ENCODE peak calls at places on chromosomes 3 and 15, in four cellular contexts. M, C, U and H are unnamed samples.

GRCh38 chr3:153163349-153164008 is 1.5 kb downstream of the RAP2B start:
- DNase-seq in M (no peak), C (peak), U (no peak), H (no peak)

GRCh38 chr3:49667701-49668413 is 6.3 kb upstream of the APEH start:
- DNase-seq in M (no peak), C (no peak), U (no peak), H (no peak)

GRCh38 chr15:38860682-38861081 is 296.1 kb upstream of the RASGRP1 start:
- DNase-seq in M (no peak), C (peak), U (no peak), H (no peak)

GRCh38 chr15:39376371-39376909 is 204.4 kb upstream of the THBS1 start:
- DNase-seq in M (no peak), C (peak), U (no peak), H (no peak)

GRCh38 chr15:74387988-74388955 is 20.8 kb upstream of the CYP11A1 start:
- DNase-seq in M (no peak), C (no peak), U (no peak), H (no peak)

GRCh38 chr15:28873585-28874139 is 12.1 kb upstream of the APBA2 start:
- DNase-seq in M (no peak), C (no peak), U (no peak), H (no peak)

GRCh38 chr3:64341355-64341754 is 116.1 kb upstream of the PRICKLE2 start:
- DNase-seq in M (no peak), C (no peak), U (no peak), H (no peak)

GRCh38 chr3:157498374-157498773 is 4.8 kb downstream of the VEPH1 start:
- DNase-seq in M (no peak), C (no peak), U (no peak), H (no peak)

GRCh38 chr3:66693461-66693912 is 192.7 kb upstream of the LRIG1 start:
- DNase-seq in M (no peak), C (peak), U (peak), H (no peak)

GRCh38 chr15:101206173-101206572 is 45.7 kb downstream of the CHSY1 start:
- DNase-seq in M (no peak), C (peak), U (no peak), H (no peak)

GRCh38 chr3:28334552-28334951 is 14.0 kb upstream of the ZCWPW2 start:
- DNase-seq in M (no peak), C (peak), U (no peak), H (no peak)

GRCh38 chr3:196096382-196096953 is 14.6 kb upstream of the TFRC start:
- DNase-seq in M (peak), C (no peak), U (peak), H (no peak)

GRCh38 chr3:7309707-7310106 is 448.8 kb downstream of the GRM7 start:
- DNase-seq in M (peak), C (peak), U (peak), H (no peak)

GRCh38 chr15:48559270-48559669 is 86.2 kb downstream of the FBN1 start:
- DNase-seq in M (peak), C (peak), U (peak), H (peak)

GRCh38 chr3:148794357-148794756 is 33.3 kb upstream of the CPB1 start:
- DNase-seq in M (no peak), C (no peak), U (no peak), H (no peak)

GRCh38 chr3:13666227-13666619 is 117.3 kb downstream of the FBLN2 start:
- DNase-seq in M (no peak), C (no peak), U (no peak), H (no peak)

GRCh38 chr3:126418661-126419131 is 24.0 kb downstream of the CFAP100 start:
- DNase-seq in M (peak), C (no peak), U (no peak), H (no peak)

GRCh38 chr3:194482196-194482593 is 4.6 kb downstream of the ATP13A3 start:
- DNase-seq in M (no peak), C (no peak), U (no peak), H (no peak)

GRCh38 chr3:100030346-100030745 is 84.0 kb downstream of the FILIP1L start:
- DNase-seq in M (no peak), C (no peak), U (no peak), H (no peak)

GRCh38 chr15:90957791-90958190 is 3.1 kb downstream of the RCCD1 start:
- DNase-seq in M (no peak), C (no peak), U (no peak), H (no peak)
- H3K4me3 ChIP-seq in M (no peak), C (no peak), U (peak), H (peak)

DNA sequence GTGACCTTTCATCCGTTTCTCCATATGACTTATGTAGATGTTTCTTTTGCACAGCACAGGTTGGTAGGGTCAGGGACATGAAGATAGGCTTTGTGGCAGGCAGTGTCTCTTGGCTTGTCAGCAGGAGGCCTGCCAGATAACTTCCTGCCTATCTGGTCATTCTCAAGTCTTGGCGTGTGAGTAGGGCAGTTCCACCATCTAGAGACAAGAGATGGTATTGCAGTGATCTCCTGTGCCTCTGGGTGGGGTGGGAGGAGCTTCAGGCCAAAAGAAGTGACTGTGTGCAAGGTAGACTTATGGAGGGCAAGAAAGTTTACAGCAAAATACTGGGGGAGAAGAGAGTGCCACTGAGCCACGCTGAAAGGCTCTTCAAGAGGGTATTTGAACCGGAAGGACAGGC is 11.0 kb downstream of the TEX264 start:
- DNase-seq in M (peak), C (peak), U (peak), H (peak)
- H3K4me3 ChIP-seq in M (no peak), C (no peak), U (no peak), H (no peak)

DNA sequence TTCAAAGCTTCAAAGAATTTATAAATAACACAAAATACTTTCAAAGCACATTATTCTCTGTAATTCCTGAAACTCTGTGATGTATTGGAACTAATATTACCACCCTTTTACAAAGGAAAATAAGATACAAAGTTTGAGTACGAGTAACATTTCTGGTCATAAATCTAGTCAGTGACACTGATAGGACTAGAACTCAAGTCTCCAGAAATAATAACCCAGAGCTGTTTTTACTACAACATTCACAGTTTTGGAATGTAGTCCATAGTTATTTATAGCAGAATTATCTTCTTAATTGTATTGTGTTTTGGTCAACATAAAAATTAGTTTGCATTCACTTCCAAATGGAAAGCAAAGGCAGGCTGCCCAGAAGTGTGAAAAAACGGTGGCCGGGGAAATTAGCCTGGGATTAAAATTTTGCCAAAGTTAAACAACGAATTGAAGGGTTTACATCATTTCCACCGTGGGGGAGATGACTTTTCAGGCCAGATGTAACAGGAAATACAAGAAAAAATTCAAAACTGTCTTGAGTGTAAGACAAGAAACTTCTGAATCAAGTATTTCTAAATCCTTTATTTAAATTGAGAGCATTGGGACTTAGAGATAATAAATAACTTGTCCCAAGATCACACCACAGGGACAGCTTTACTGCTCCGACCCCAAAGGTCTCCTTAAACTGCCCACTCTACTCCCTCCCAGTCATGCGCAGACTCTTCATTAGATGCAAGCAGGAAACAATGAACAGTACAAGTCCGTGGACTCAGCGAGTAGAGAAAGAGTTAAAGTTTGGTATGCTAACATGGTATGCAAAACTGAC is 74.3 kb upstream of the VGLL4 start:
- DNase-seq in M (no peak), C (peak), U (no peak), H (no peak)
- H3K4me3 ChIP-seq in M (peak), C (peak), U (peak), H (peak)

GRCh38 chr3:197297020-197297419 is 1.4 kb downstream of the DLG1 start:
- DNase-seq in M (no peak), C (no peak), U (no peak), H (no peak)

GRCh38 chr3:197297476-197298340 is 704 bp downstream of the DLG1 start:
- DNase-seq in M (peak), C (peak), U (peak), H (no peak)

GRCh38 chr3:197293605-197294237 is 4.7 kb downstream of the DLG1 start:
- DNase-seq in M (no peak), C (no peak), U (no peak), H (no peak)

GRCh38 chr3:197298341-197298857 is at the start of gene DLG1:
- DNase-seq in M (peak), C (peak), U (peak), H (peak)

GRCh38 chr3:197295871-197296270 is 2.5 kb downstream of the DLG1 start:
- DNase-seq in M (no peak), C (no peak), U (no peak), H (no peak)
- H3K4me3 ChIP-seq in M (no peak), C (peak), U (no peak), H (no peak)

DNA sequence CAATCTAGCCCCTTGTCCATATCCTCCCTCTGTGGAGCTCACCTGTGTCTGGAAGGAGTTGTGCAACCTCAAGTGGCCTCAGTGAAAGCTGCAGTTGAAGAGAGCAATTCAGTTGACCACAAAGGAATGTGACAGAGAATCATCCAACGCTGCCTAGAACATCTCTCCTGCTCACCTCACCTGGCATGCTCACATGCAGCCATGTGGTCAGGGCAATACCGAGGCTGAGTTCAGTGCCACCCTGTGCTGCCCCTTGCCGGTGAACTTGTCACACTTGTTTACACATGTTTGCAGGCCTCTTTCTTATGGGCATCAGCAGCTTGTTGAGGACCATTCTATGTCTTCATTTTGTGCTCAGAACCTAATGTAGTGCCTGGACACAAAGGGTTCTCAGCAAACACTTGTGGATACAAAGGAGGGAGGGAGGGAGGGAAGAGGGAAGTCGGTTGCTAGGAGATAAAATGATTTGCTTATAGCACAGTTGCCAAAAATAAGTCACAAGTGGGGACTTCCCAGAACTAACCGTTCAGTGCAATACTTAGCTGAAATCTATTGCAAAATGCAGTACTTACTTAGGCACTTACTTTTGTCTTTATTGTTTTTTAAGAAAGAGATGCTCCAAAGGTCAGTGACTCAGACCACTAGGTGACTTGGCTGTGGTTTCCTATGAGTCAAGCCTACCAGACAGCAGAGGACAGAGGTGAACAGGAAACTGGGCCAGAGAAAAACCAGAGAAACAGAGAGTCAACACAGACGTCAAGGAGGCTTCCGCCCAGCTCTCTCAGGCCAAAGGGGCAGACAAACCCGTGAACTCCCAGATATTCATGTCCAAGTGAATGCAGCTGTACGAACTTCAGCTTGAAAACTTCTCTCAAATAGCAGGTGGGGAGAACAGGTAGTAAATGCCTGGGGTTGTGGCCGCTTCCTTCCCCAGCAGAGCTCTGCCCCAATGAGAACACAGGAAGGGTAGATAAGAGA is 227.8 kb upstream of the CTNNB1 start:
- DNase-seq in M (peak), C (peak), U (peak), H (peak)
- H3K4me3 ChIP-seq in M (no peak), C (no peak), U (no peak), H (no peak)

GRCh38 chr3:161405087-161405486 is 33.8 kb upstream of the SPTSSB start:
- DNase-seq in M (no peak), C (no peak), U (no peak), H (no peak)
- H3K4me3 ChIP-seq in M (no peak), C (no peak), U (no peak), H (no peak)